ENCODE peak calls at places on chromosomes 5 and 9, in nine cellular contexts. L is cardiac fibroblast; V is mucosa of descending colon; F is mesothelial cell of epicardium; I is adrenal gland; W is IMR-90; B is kidney; H is right atrium auricular region; O is CD4-positive, alpha-beta T cell. Q is an unnamed sample.

GRCh38 chr5:149298857-149299404 is 27.3 kb downstream of the AFAP1L1 start:
- DNase-seq in L (no peak), V (no peak), F (no peak), I (peak; percentile 32), W (no peak), B (no peak), H (no peak), O (no peak), Q (no peak)

GRCh38 chr5:138138949-138139775 is at the start of gene NME5:
- DNase-seq in L (peak; percentile 72), V (peak; percentile 61), F (peak; percentile 38), I (peak; percentile 79), W (peak; percentile 40), B (peak; percentile 79), H (no peak), O (no peak), Q (peak; percentile 67)

GRCh38 chr9:135340143-135340655 is 139.4 kb upstream of the PPP1R26 start:
- DNase-seq in L (no peak), V (no peak), F (no peak), I (no peak), W (no peak), B (peak; percentile 46), H (no peak), O (no peak), Q (no peak)

GRCh38 chr9:93124793-93125192 is 9.3 kb downstream of the NINJ1 start:
- DNase-seq in L (no peak), V (peak; percentile 45), F (no peak), I (peak; percentile 19), W (no peak), B (peak; percentile 67), H (no peak), O (no peak), Q (no peak)

GRCh38 chr9:21931428-21931827 is 62.8 kb downstream of the CDKN2A start:
- DNase-seq in L (no peak), V (no peak), F (no peak), I (no peak), W (peak; percentile 8), B (no peak), H (no peak), O (no peak), Q (no peak)

GRCh38 chr5:132136906-132137305 is 63.3 kb downstream of the CSF2 start:
- DNase-seq in L (peak; percentile 86), V (no peak), F (no peak), I (no peak), W (peak; percentile 88), B (no peak), H (no peak), O (no peak), Q (no peak)

GRCh38 chr9:93587651-93588347 is 11.4 kb downstream of the PHF2 start:
- DNase-seq in L (no peak), V (no peak), F (no peak), I (no peak), W (no peak), B (no peak), H (peak; percentile 52), O (no peak), Q (no peak)

GRCh38 chr5:67360047-67360446 is 163.4 kb upstream of the CD180 start:
- DNase-seq in L (no peak), V (no peak), F (no peak), I (no peak), W (no peak), B (no peak), H (no peak), O (no peak), Q (no peak)

GRCh38 chr5:80230269-80230992 is 25.4 kb downstream of the SERINC5 start:
- DNase-seq in L (no peak), V (no peak), F (no peak), I (no peak), W (no peak), B (no peak), H (no peak), O (no peak), Q (no peak)
- TF ChIP-seq CTCF in L (no peak), V (no peak), F (no peak), I (no peak), W (no peak), B (no peak), H (no peak), O (no peak), Q (no peak)

GRCh38 chr5:126848253-126848652 is 71.3 kb downstream of the LMNB1 start:
- DNase-seq in L (no peak), V (no peak), F (no peak), I (no peak), W (no peak), B (peak; percentile 39), H (no peak), O (no peak), Q (no peak)

GRCh38 chr5:126846756-126847155 is 69.8 kb downstream of the LMNB1 start:
- DNase-seq in L (no peak), V (no peak), F (no peak), I (no peak), W (no peak), B (no peak), H (no peak), O (no peak), Q (no peak)

GRCh38 chr5:126847318-126848221 is 70.6 kb downstream of the LMNB1 start:
- DNase-seq in L (peak; percentile 50), V (no peak), F (no peak), I (peak; percentile 62), W (no peak), B (peak; percentile 49), H (no peak), O (no peak), Q (no peak)

GRCh38 chr5:126849101-126849678 is 72.3 kb downstream of the LMNB1 start:
- DNase-seq in L (peak; percentile 74), V (no peak), F (no peak), I (peak; percentile 64), W (peak; percentile 41), B (no peak), H (no peak), O (no peak), Q (no peak)

DNA sequence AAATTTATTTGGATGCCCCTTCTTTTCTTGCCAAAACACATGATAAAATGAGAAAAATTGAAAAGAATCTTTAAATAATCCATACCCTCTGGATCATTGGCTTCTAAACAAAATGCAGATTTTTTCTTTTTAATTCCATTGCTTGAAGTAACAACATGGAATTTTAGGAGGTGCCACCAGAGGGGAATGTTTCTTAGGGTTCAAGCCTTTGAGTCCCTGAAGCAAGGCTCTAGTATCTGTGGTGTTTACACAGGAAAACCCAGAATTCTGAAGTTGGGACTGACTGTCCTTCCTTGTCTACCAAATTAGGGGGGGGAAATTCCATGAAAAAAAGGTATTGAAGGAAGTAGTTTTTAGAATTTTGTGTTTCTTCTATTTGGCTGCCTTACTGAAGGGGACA is 69.4 kb downstream of the LMNB1 start:
- DNase-seq in L (peak; percentile 73), V (no peak), F (no peak), I (no peak), W (peak; percentile 38), B (no peak), H (no peak), O (no peak), Q (no peak)
- TF ChIP-seq CTCF in L (peak; percentile 20), V (no peak), F (no peak), I (no peak), W (peak; percentile 42), B (no peak), H (no peak), O (no peak), Q (peak; percentile 20)

DNA sequence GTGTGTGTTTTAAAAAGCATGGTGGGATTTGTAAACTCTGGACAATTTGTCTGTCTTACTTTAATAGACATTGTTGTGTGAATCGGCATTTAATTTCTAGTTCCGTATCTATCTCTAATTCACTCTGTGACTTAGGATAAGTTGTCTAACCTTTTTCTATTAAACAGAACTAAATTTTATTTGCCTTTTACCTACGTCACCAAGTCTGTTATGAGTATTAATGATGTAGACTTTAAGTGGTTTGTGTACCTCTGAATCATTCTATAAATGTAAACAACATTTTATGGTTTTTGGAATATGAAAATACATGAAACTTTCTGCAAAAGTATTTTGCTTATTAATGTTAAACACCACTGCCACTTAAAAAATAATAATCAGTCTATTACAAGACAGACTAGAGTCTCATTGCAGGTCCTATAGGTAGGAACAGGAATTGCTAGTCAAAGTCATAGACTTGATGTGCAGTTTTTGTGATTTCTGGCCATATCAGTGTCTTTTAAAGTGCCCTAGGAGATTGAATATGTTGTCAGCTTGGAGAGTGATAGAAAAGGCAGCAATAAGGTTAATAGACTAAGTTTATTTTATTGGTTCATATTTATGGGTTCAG is 5.6 kb downstream of the RBM27 start:
- DNase-seq in L (no peak), V (no peak), F (no peak), I (no peak), W (peak; percentile 6), B (no peak), H (no peak), O (no peak), Q (no peak)
- TF ChIP-seq CTCF in L (peak; percentile 27), V (no peak), F (no peak), I (peak; percentile 15), W (no peak), B (no peak), H (no peak), O (no peak), Q (peak; percentile 28)

GRCh38 chr9:6834306-6834705 is 76.5 kb downstream of the KDM4C start:
- DNase-seq in L (no peak), V (no peak), F (no peak), I (no peak), W (no peak), B (no peak), H (no peak), O (no peak), Q (no peak)

GRCh38 chr9:6833518-6834192 is 75.9 kb downstream of the KDM4C start:
- DNase-seq in L (peak; percentile 73), V (no peak), F (no peak), I (peak; percentile 66), W (peak; percentile 39), B (no peak), H (no peak), O (no peak), Q (no peak)

GRCh38 chr9:6827370-6827949 is 69.7 kb downstream of the KDM4C start:
- DNase-seq in L (peak; percentile 64), V (no peak), F (no peak), I (no peak), W (peak; percentile 54), B (no peak), H (no peak), O (no peak), Q (no peak)

DNA sequence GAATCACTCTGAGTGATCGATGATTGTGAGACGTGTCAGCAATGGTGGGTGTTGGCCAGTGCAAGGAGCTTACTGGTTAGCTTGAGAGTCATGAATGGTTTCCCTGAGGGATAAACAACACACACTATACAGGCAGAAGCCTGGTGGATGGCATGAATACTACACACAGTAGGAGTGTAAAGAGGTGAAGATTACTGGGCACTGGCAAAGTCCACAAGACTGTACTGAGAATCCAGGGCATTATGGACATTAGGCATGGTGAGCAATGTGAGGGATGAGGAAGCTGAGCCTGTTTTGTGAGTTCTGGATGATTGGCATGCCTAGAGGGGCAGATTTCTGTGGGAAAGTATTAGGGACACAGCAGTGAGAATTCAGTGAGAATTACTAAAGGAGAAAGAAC is 71.3 kb downstream of the KDM4C start:
- DNase-seq in L (no peak), V (no peak), F (no peak), I (no peak), W (peak; percentile 19), B (no peak), H (no peak), O (no peak), Q (no peak)
- TF ChIP-seq CTCF in L (peak; percentile 9), V (no peak), F (peak; percentile 14), I (no peak), W (peak; percentile 18), B (no peak), H (no peak), O (no peak), Q (no peak)

Q was measured in left ventricle myocardium inferior.